ENCODE peak calls at places on chromosomes 4 and X, in ten cellular contexts. D is cardiac muscle cell; A is coronary artery; E is stimulated activated CD4-positive, alpha-beta T cell treated with anti-CD3 and anti-CD28 coated beads, Interleukin-4, amount 100 ng/mL, for 1 hour; V is DMS153; N is stimulated activated CD8-positive, alpha-beta memory T cell treated with anti-CD3 and anti-CD28 coated beads, Interleukin-2, amount 100 ng/mL, for 48 hours; S is NCI-H1436; Z is GDM1; R is activated T-cell treated with anti-CD3 and anti-CD28 coated beads, Interleukin-2, amount 50 U/mL, for 72 hours; J is activated B cell treated with CpG ODN at 0.5 μM for 24 hours. H is an unnamed sample.

GRCh38 chrX:109795682-109796081 is 62.6 kb upstream of the ACSL4 start:
- DNase-seq in E (no peak), A (no peak), J (no peak), S (no peak), R (no peak), D (no peak), V (no peak), N (no peak), Z (no peak), H (no peak)

GRCh38 chr4:77665381-77666069 is 59.9 kb downstream of the CXCL13 start:
- DNase-seq in Z (no peak), E (no peak), D (no peak), A (no peak), S (no peak), R (peak; percentile 3), J (no peak), V (no peak), N (no peak), H (no peak)

GRCh38 chrX:152876931-152877840 is 20.7 kb upstream of the ZNF185 start:
- DNase-seq in J (no peak), V (no peak), A (peak; percentile 52), E (no peak), Z (no peak), R (no peak), S (no peak), N (no peak), D (no peak), H (no peak)

GRCh38 chrX:80808160-80808735 is 1.4 kb downstream of the BRWD3 start:
- DNase-seq in E (peak; percentile 70), R (peak; percentile 72), V (peak; percentile 55), A (peak; percentile 80), J (peak; percentile 65), Z (peak; percentile 59), D (peak; percentile 75), S (peak; percentile 74), N (peak; percentile 52), H (peak; percentile 90)

GRCh38 chrX:129701624-129702069 is 37.1 kb upstream of the XPNPEP2 start:
- DNase-seq in V (no peak), S (no peak), Z (no peak), E (no peak), J (no peak), N (no peak), D (peak; percentile 90), R (no peak), A (peak; percentile 77), H (peak; percentile 66)

GRCh38 chr4:5511791-5512190 is 196.6 kb downstream of the EVC2 start:
- DNase-seq in J (no peak), E (no peak), R (no peak), Z (no peak), V (no peak), A (no peak), S (no peak), N (no peak), D (peak; percentile 61), H (no peak)

GRCh38 chrX:70324326-70324725 is 34.4 kb downstream of the KIF4A start:
- DNase-seq in E (no peak), V (no peak), Z (no peak), S (no peak), R (no peak), N (no peak), D (no peak), J (no peak), A (no peak), H (no peak)

GRCh38 chr4:142549726-142550463 is 296.2 kb downstream of the INPP4B start:
- DNase-seq in V (peak; percentile 99), S (no peak), N (no peak), R (no peak), E (no peak), Z (peak; percentile 50), A (no peak), D (peak; percentile 54), J (no peak), H (no peak)

GRCh38 chrX:23773601-23774175 is 9.3 kb upstream of the SAT1 start:
- DNase-seq in E (peak; percentile 10), A (no peak), V (peak; percentile 41), D (no peak), R (peak; percentile 34), Z (peak; percentile 14), S (no peak), J (no peak), N (no peak), H (no peak)

GRCh38 chrX:118644378-118644777 is 83.0 kb upstream of the IL13RA1 start:
- DNase-seq in A (no peak), E (no peak), N (no peak), D (peak; percentile 51), R (no peak), J (no peak), Z (peak; percentile 16), S (peak; percentile 17), V (no peak), H (no peak)

GRCh38 chr4:145797278-145797677 is 117.3 kb downstream of the C4orf51 start:
- DNase-seq in J (no peak), D (no peak), A (no peak), Z (no peak), V (no peak), S (no peak), E (no peak), R (no peak), N (no peak), H (no peak)

GRCh38 chr4:92658318-92658717 is 354.6 kb downstream of the GRID2 start:
- DNase-seq in N (no peak), V (no peak), A (no peak), E (no peak), Z (no peak), R (no peak), S (no peak), D (no peak), J (no peak), H (no peak)

GRCh38 chr4:109913842-109914241 is 1.2 kb downstream of the EGF start:
- DNase-seq in R (no peak), Z (no peak), D (no peak), E (no peak), V (no peak), J (no peak), S (no peak), A (no peak), N (no peak), H (no peak)

GRCh38 chr4:26404597-26405323 is 83.9 kb downstream of the RBPJ start:
- DNase-seq in V (no peak), D (no peak), N (no peak), J (no peak), E (no peak), S (no peak), A (no peak), Z (no peak), R (no peak), H (no peak)

GRCh38 chr4:145001635-145002034 is 96.4 kb downstream of the ANAPC10 start:
- DNase-seq in R (no peak), A (no peak), Z (no peak), V (no peak), S (no peak), N (no peak), E (no peak), J (no peak), D (no peak), H (no peak)

GRCh38 chrX:104172121-104172520 is 5.9 kb downstream of the FAM199X start:
- DNase-seq in E (no peak), A (no peak), D (no peak), S (no peak), N (no peak), J (no peak), R (no peak), V (no peak), Z (no peak), H (no peak)

GRCh38 chr4:121789470-121789869 is 11.7 kb upstream of the EXOSC9 start:
- DNase-seq in Z (no peak), S (no peak), E (no peak), A (no peak), D (no peak), R (no peak), J (no peak), N (no peak), V (no peak), H (no peak)

H was measured in testis.